ENCODE peak calls at places on chromosomes 4 and X, in five cellular contexts. One of them, this sample, is unnamed.

GRCh38 chr4:150950657-150951056 is 64.4 kb downstream of the LRBA start:
- DNase-seq in posterior cingulate gyrus: no peak
- DNase-seq in GM03348: no peak
- DNase-seq in bronchial epithelial cell: no peak
- DNase-seq in iPS-NIHi11: no peak
- DNase-seq in this sample: peak; percentile 3

GRCh38 chr4:132445386-132445785 is 703.7 kb upstream of the PCDH10 start:
- DNase-seq in GM03348: no peak
- DNase-seq in iPS-NIHi11: no peak
- DNase-seq in bronchial epithelial cell: no peak
- DNase-seq in posterior cingulate gyrus: no peak
- DNase-seq in this sample: no peak

GRCh38 chr4:162803378-162803777 is 363.3 kb downstream of the NAF1 start:
- DNase-seq in posterior cingulate gyrus: no peak
- DNase-seq in GM03348: no peak
- DNase-seq in bronchial epithelial cell: no peak
- DNase-seq in iPS-NIHi11: no peak
- DNase-seq in this sample: no peak

GRCh38 chr4:146507607-146508006 is 14.1 kb downstream of the SLC10A7 start:
- DNase-seq in bronchial epithelial cell: peak; percentile 17
- DNase-seq in iPS-NIHi11: no peak
- DNase-seq in posterior cingulate gyrus: no peak
- DNase-seq in GM03348: no peak
- DNase-seq in this sample: no peak

GRCh38 chr4:87128006-87128705 is 92.3 kb downstream of the KLHL8 start:
- DNase-seq in GM03348: no peak
- DNase-seq in iPS-NIHi11: no peak
- DNase-seq in bronchial epithelial cell: no peak
- DNase-seq in posterior cingulate gyrus: no peak
- DNase-seq in this sample: no peak

GRCh38 chr4:129218355-129218754 is 122.4 kb downstream of the C4orf33 start:
- DNase-seq in GM03348: no peak
- DNase-seq in posterior cingulate gyrus: no peak
- DNase-seq in bronchial epithelial cell: no peak
- DNase-seq in iPS-NIHi11: no peak
- DNase-seq in this sample: no peak

GRCh38 chrX:136816970-136817369 is 36.2 kb upstream of the ARHGEF6 start:
- DNase-seq in GM03348: peak; percentile 47
- DNase-seq in iPS-NIHi11: no peak
- DNase-seq in posterior cingulate gyrus: no peak
- DNase-seq in bronchial epithelial cell: peak; percentile 52
- DNase-seq in this sample: peak; percentile 52

GRCh38 chrX:111254896-111255693 is 15.2 kb downstream of the CAPN6 start:
- DNase-seq in posterior cingulate gyrus: no peak
- DNase-seq in bronchial epithelial cell: peak; percentile 6
- DNase-seq in GM03348: no peak
- DNase-seq in iPS-NIHi11: no peak
- DNase-seq in this sample: no peak

GRCh38 chr4:111641813-111642579 is 503.3 kb upstream of the FAM241A start:
- DNase-seq in posterior cingulate gyrus: no peak
- DNase-seq in GM03348: peak; percentile 76
- DNase-seq in iPS-NIHi11: peak; percentile 78
- DNase-seq in bronchial epithelial cell: peak; percentile 87
- DNase-seq in this sample: peak; percentile 95

GRCh38 chrX:50704987-50705386 is 109.0 kb downstream of the SHROOM4 start:
- DNase-seq in iPS-NIHi11: no peak
- DNase-seq in posterior cingulate gyrus: no peak
- DNase-seq in GM03348: no peak
- DNase-seq in bronchial epithelial cell: no peak
- DNase-seq in this sample: peak; percentile 49

GRCh38 chrX:140057001-140057411 is 91.7 kb upstream of the CXorf66 start:
- DNase-seq in posterior cingulate gyrus: peak; percentile 91
- DNase-seq in iPS-NIHi11: peak; percentile 61
- DNase-seq in bronchial epithelial cell: peak; percentile 70
- DNase-seq in GM03348: peak; percentile 66
- DNase-seq in this sample: peak; percentile 63